ENCODE peak calls at places on chromosomes 1 and 21, in four cellular contexts. R is IMR-90, X is H9, Z is H1. K is an unnamed sample.
A peak's percentile ranks its signal among the peaks of the same experiment; 100 is the strongest.

GRCh38 chr1:111242805-111243523 is 15.5 kb downstream of the CHI3L2 start:
- DNase-seq in Z (peak; percentile 14), X (no peak), R (no peak), K (no peak)

GRCh38 chr1:7535016-7535415 is 236.1 kb upstream of the VAMP3 start:
- DNase-seq in X (no peak), R (no peak), Z (no peak), K (no peak)

GRCh38 chr1:30691480-30691879 is 31.9 kb downstream of the MATN1 start:
- DNase-seq in X (no peak), Z (no peak), R (no peak), K (no peak)

GRCh38 chr1:203051841-203052324 is 25.6 kb downstream of the PPFIA4 start:
- DNase-seq in R (no peak), X (no peak), Z (no peak), K (no peak)

GRCh38 chr1:50157306-50157705 is 48.6 kb downstream of the ELAVL4 start:
- DNase-seq in Z (no peak), R (no peak), X (no peak), K (no peak)

GRCh38 chr1:218459878-218460277 is 114.7 kb downstream of the TGFB2 start:
- DNase-seq in X (peak; percentile 56), Z (peak; percentile 45), R (peak; percentile 84), K (peak; percentile 58)

GRCh38 chr1:42931108-42931539 is 27.5 kb downstream of the SLC2A1 start:
- DNase-seq in R (peak; percentile 39), Z (no peak), X (peak; percentile 79), K (peak; percentile 27)

GRCh38 chr1:163083690-163084089 is 14.5 kb downstream of the RGS4 start:
- DNase-seq in X (no peak), Z (no peak), R (peak; percentile 70), K (no peak)

GRCh38 chr1:236877661-236878060 is 82.6 kb downstream of the MTR start:
- DNase-seq in Z (no peak), R (no peak), X (no peak), K (no peak)

GRCh38 chr1:157045251-157046218 is at the start of gene ARHGEF11:
- DNase-seq in Z (peak; percentile 90), X (peak; percentile 90), R (peak; percentile 87), K (peak; percentile 92)

GRCh38 chr1:74937176-74937575 is 197.0 kb upstream of the LHX8 start:
- DNase-seq in X (no peak), Z (no peak), R (no peak), K (no peak)

GRCh38 chr1:108034396-108034795 is 69.4 kb upstream of the VAV3 start:
- DNase-seq in Z (no peak), R (no peak), X (no peak), K (no peak)

GRCh38 chr1:62782197-62782886 is 1.6 kb upstream of the ATG4C start:
- DNase-seq in X (no peak), Z (no peak), R (peak; percentile 66), K (no peak)

GRCh38 chr1:116290085-116290670 is 82.9 kb upstream of the ATP1A1 start:
- DNase-seq in R (no peak), Z (no peak), X (no peak), K (no peak)

GRCh38 chr1:218274551-218274950 is 10.5 kb upstream of the RRP15 start:
- DNase-seq in X (no peak), R (no peak), Z (no peak), K (no peak)

GRCh38 chr1:175131100-175131499 is 61.5 kb downstream of the KIAA0040 start:
- DNase-seq in Z (no peak), R (no peak), X (no peak), K (no peak)

GRCh38 chr1:108049083-108049819 is 84.3 kb upstream of the VAV3 start:
- DNase-seq in X (peak; percentile 68), R (no peak), Z (peak; percentile 55), K (no peak)

GRCh38 chr1:18816808-18817207 is 42.7 kb downstream of the TAS1R2 start:
- DNase-seq in R (no peak), X (no peak), Z (no peak), K (no peak)

GRCh38 chr1:168281603-168282002 is 926 bp downstream of the TBX19 start:
- DNase-seq in Z (no peak), R (no peak), X (no peak), K (no peak)
- H2BK120ac ChIP-seq in Z (no peak overlapping the region), R (no peak overlapping the region), X (no peak overlapping the region), K (no peak overlapping the region)

GRCh38 chr21:41064951-41065350 is 103.0 kb upstream of the BACE2 start:
- DNase-seq in X (no peak), Z (no peak), R (no peak), K (no peak)
- H3K4me2 ChIP-seq in X (no peak overlapping the region), Z (no peak overlapping the region), R (no peak overlapping the region), K (no peak overlapping the region)

DNA sequence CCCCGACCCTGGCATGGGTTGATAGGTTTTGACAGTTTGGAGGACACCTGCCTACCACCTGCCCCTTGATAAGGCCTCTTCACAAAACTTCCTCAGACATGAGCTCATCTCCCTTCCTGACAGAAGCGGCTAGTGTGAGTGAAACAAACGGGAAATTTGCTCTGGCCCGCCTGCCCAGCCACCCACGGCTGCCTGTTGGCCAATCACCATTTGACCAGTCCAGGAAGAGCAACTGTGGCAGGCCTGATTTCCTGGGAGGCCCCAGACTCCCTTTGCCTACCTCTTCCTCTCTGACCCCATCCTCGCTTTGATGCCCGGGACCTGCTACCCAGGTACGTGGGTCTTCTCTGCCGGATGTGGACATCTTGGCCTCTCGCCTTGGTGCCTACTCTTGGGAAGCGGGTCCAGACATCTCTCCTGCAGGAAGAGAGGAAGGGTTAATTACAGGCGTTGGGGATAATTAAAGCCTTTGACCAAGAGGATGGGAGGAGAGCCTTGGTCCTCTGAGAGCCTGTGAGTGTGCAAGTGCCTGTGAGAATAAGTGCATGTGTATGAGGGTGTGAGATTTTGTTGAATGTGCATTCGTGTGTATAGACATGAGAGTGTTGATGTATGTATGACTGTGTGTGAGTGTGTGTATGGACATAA is 1.1 kb upstream of the EPHA2 start:
- DNase-seq in Z (no peak), R (peak; percentile 71), X (no peak), K (no peak)
- H3K4ac ChIP-seq in Z (no peak overlapping the region), R (peak overlapping the region; percentile 88), X (no peak overlapping the region), K (no peak overlapping the region)

GRCh38 chr1:87389011-87389410 is 60.3 kb downstream of the LMO4 start:
- DNase-seq in Z (no peak), R (no peak), X (no peak), K (no peak)

GRCh38 chr1:87389546-87389945 is 60.9 kb downstream of the LMO4 start:
- DNase-seq in R (no peak), Z (no peak), X (no peak), K (no peak)

GRCh38 chr1:87394462-87394861 is 65.8 kb downstream of the LMO4 start:
- DNase-seq in Z (no peak), X (no peak), R (no peak), K (no peak)

GRCh38 chr1:87392241-87393192 is 63.8 kb downstream of the LMO4 start:
- DNase-seq in Z (no peak), X (no peak), R (peak; percentile 68), K (no peak)

DNA sequence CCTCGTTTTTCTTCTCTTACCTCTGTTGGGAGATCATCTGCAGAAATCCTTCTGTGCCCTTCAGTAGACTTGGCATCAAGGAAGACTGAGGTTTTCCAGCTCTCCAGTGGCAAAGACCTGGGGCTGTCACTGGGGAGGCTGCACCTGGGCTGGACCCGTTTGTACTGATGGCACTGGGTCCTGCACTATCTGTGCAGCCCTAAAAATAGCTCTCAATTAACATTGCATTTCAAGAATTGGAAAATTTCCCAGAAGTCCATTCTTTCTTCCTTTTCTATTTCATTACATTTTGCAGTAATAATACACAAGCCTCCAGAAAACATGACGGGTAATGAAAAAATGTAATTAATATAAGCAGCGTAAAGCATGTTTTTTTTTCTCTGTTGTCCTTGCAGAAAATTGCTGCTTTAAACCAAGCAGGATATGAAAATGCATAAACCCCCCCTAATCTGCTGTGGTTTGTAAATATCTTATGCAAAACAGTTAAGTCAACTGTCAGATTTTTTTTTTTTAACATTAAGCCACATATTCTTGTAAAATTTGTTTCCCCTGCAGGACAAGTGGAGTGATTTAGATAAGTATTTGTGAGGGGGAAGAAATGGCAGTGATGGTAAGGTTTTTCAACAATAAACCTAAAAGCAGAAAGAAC is 64.9 kb downstream of the LMO4 start:
- DNase-seq in R (no peak), X (no peak), Z (no peak), K (no peak)
- H2BK120ac ChIP-seq in R (no peak overlapping the region), X (no peak overlapping the region), Z (no peak overlapping the region), K (no peak overlapping the region)

DNA sequence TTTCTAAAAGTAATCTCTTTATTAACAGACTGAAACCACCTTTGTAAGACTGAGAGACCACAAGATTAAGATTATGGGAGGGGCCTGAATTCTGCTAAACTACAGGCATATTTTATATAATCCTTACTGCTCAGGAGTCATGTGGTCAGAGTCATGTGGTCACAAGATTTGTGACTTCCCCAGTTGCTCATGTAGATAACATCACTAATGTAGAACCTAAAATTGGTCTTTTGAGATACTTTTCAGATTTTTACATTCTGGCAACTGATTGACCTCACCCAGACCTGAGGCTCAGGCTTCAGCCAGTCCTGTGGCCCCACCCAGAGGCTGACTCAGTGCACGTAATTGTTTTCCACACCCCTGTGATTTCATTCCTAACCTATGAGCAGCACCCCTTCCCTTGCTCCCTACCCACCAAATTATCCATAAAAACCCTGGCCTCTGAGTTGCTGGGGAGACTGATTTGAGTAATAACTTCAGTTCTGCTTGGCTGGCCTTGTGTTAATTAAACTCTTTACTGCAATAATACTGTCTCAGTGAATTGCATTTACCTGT is 41.8 kb upstream of the ZNF326 start:
- DNase-seq in R (peak; percentile 92), X (peak; percentile 67), Z (peak; percentile 52), K (no peak)
- H3K4me2 ChIP-seq in R (no peak overlapping the region), X (no peak overlapping the region), Z (no peak overlapping the region), K (no peak overlapping the region)

GRCh38 chr1:229087339-229087738 is 183.6 kb upstream of the RAB4A start:
- DNase-seq in X (no peak), Z (no peak), R (no peak), K (no peak)
- H3K4ac ChIP-seq in X (no peak overlapping the region), Z (peak overlapping the region; percentile 66), R (no peak overlapping the region), K (no peak overlapping the region)

DNA sequence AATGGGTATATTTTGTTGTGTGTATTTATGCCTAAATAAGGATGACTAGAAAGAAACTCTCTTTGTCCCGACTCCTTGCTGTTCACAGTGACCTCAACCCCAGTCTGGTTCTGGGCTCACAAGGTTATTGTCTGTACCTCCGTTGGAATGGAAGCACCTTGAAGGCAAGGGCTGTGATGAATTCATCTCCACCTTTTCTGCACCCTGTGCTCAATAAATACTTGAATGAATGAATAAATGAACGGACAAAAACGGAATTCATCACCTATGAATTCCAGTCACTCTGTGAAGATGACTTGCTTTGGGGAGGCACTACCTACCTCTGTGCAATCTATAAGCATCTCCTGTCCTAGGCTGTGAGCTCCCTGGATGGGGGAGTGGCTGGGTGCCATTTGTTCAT is 39.3 kb downstream of the HSPG2 start:
- DNase-seq in X (no peak), Z (no peak), R (no peak), K (no peak)
- H2BK120ac ChIP-seq in X (no peak overlapping the region), Z (no peak overlapping the region), R (no peak overlapping the region), K (no peak overlapping the region)

DNA sequence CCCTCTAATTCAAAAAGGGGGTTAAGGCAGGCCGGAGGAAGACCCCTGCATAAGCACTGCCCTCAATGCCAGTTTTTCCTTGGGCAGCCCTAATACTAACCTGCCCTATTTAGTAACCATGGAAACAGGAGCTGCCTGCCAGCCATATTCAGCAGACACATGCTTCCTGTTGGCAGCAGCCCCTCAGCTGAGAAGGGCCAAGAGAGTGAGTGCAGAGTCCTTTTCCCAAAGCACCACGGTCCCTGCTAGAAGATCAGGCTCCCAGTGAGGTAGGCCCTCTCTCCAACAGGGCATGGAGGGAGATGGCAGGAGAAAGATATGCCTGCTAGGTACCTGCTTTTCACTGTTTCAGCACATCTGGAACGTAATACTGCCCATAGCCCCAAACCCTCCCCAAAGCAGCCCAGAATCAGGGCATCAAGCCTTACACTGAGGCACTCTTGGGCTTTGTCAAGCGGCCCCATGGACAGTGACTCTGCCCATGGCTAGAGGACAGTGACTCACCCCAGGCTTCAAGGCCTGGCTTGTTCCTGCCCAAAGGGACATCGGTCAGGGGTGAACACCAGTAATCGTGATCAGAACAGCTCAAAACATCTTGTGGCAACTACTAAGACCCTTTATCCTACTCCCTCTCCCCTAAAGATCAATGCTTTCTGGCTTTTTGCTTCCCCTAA is 64.5 kb downstream of the BCAR3 start:
- DNase-seq in R (no peak), X (no peak), Z (no peak), K (no peak)
- H3K4me2 ChIP-seq in R (no peak overlapping the region), X (no peak overlapping the region), Z (no peak overlapping the region), K (no peak overlapping the region)

K was measured in neuronal stem cell.